ENCODE peak calls at places on chromosome 14, in four cellular contexts. A, Q, C and F are unnamed samples. For H3K9me3, the result is how much of the 10 kb centered on the place peaks cover.

GRCh38 chr14:49687942-49688700 is at the start of gene POLE2:
- DNase-seq in A (peak), C (peak), Q (peak), F (peak)

GRCh38 chr14:51228890-51229289 is 11.2 kb upstream of the TMX1 start:
- DNase-seq in C (no peak), Q (no peak), A (no peak), F (no peak)

GRCh38 chr14:37583358-37584210 is 11.5 kb downstream of the FOXA1 start:
- DNase-seq in A (no peak), Q (peak), C (peak), F (no peak)

GRCh38 chr14:103561381-103562134 is 899 bp downstream of the BAG5 start:
- DNase-seq in A (peak), Q (no peak), C (no peak), F (no peak)

GRCh38 chr14:54823757-54824549 is 78.7 kb downstream of the GCH1 start:
- DNase-seq in C (no peak), Q (no peak), A (no peak), F (no peak)

GRCh38 chr14:67950386-67950785 is 130.8 kb downstream of the RAD51B start:
- DNase-seq in A (no peak), Q (no peak), C (no peak), F (no peak)

GRCh38 chr14:103057028-103057371 is 349 bp downstream of the CDC42BPB start:
- DNase-seq in Q (peak), A (no peak), C (peak), F (peak)

GRCh38 chr14:101179691-101180211 is 276.2 kb upstream of the RTL1 start:
- DNase-seq in Q (no peak), C (no peak), A (no peak), F (no peak)

GRCh38 chr14:51889851-51890250 is 29.4 kb downstream of the GNG2 start:
- DNase-seq in Q (no peak), C (no peak), A (no peak), F (no peak)

GRCh38 chr14:56581041-56581727 is 1.6 kb downstream of the TMEM260 start:
- DNase-seq in C (no peak), A (no peak), Q (no peak), F (no peak)

GRCh38 chr14:101174980-101175606 is 271.6 kb upstream of the RTL1 start:
- DNase-seq in Q (no peak), C (no peak), A (no peak), F (no peak)

GRCh38 chr14:26917086-26917485 is 319.3 kb upstream of the NOVA1 start:
- DNase-seq in C (no peak), Q (no peak), A (peak), F (no peak)

GRCh38 chr14:35189422-35189821 is 67.1 kb downstream of the PRORP start:
- DNase-seq in C (no peak), A (no peak), Q (no peak), F (no peak)

GRCh38 chr14:104353921-104354701 is 215.7 kb downstream of the KIF26A start:
- DNase-seq in Q (peak), A (peak), C (no peak), F (peak)

GRCh38 chr14:105904379-105904778 is 378.0 kb downstream of the TMEM121 start:
- DNase-seq in A (no peak), C (no peak), Q (no peak), F (no peak)
- H3K9me3 ChIP-seq in A (under half), C (under half), Q (under half), F (under half)

GRCh38 chr14:70045715-70046535 is 142.8 kb downstream of the SLC8A3 start:
- DNase-seq in C (no peak), Q (peak), A (peak), F (peak)
- H3K4me3 ChIP-seq in C (no peak), Q (no peak), A (no peak), F (no peak)

DNA sequence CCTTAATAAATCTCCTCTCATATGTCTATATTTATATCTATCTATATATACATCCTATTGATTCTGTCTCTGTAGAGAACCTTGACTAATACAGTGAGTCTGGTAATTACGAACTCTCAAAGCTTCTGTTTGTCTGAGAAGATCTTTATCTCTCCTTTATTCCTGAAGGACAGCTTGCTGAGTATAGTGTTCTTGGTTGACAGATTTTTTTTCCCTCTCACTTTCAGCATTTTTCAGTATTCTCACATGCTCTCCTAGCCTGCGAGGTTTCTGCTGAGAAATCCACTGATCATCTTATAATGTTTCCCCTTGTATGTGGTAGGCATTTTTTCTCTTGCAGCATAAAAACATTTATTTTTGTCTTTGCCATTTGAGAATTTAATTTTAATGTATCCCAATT is 67.1 kb downstream of the GPHN start:
- DNase-seq in Q (no peak), A (no peak), C (no peak), F (no peak)
- H3K9me3 ChIP-seq in Q (under half), A (under half), C (under half), F (under half)

DNA sequence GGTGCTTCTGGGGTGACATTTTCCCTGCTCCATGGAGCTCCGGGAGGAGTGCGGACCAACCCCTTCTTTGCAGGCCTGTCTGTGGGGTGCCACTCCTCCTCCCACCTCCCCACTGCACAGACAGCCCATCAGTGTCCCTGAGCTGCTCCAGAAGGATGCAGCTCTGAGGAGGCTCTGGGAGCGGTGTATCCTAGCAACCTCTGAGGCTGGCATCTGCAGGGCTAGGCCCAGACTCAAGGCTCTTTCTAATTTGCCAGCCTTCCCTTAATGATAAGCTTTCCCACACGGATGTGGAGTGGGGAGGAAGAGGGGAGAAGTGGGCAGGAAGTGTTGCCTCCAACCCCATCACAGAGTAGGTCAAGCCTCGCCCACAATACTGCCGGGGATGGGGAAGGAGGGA is 59.7 kb downstream of the CALM1 start:
- DNase-seq in Q (no peak), C (no peak), A (no peak), F (no peak)
- H3K4me3 ChIP-seq in Q (no peak), C (no peak), A (no peak), F (no peak)

GRCh38 chr14:106613256-106613655 is 1086.9 kb downstream of the TMEM121 start:
- DNase-seq in A (no peak), Q (no peak), C (no peak), F (no peak)
- H3K9me3 ChIP-seq in A (under half), Q (under half), C (under half), F (under half)

GRCh38 chr14:64638625-64639024 is 65.6 kb upstream of the PLEKHG3 start:
- DNase-seq in A (no peak), Q (no peak), C (no peak), F (no peak)

GRCh38 chr14:64636980-64637429 is 67.2 kb upstream of the PLEKHG3 start:
- DNase-seq in Q (no peak), A (no peak), C (no peak), F (no peak)

GRCh38 chr14:64639340-64639821 is 64.8 kb upstream of the PLEKHG3 start:
- DNase-seq in C (no peak), Q (no peak), A (no peak), F (no peak)

GRCh38 chr14:64636208-64636979 is 67.8 kb upstream of the PLEKHG3 start:
- DNase-seq in C (peak), Q (peak), A (peak), F (peak)

DNA sequence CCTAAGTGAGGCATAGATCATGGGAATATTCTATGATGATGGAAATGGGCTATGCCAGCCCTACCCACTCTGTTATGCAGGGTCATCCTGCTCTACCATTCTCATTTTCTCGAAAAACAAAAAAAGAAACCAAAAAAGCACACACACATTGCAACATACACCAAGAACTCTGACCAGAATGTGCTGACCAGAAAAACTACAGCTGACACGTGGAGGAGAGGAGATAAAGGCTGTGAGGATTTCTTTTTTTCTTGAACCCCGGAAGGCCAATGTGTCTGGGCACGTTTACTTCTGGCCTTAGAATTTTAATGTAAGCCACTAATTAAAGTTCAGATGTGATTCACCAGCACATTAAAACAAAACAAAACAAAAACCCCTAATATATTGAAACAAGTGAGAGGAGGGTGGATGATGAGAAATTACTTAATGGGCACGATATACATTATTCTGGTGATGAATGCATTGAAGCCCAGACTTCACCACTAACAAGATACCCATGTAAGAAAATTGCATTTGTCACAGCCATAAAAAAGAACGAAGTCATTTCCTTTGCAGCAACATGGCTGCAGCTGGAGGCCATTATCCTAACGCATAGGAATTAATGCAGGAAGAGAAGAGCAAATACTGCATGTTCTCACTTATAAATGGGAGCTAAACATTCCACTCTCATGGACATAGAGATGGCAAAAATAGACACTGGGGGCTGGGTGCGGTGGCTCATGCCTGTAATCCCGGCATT is 66.3 kb upstream of the PLEKHG3 start:
- DNase-seq in A (no peak), C (no peak), Q (no peak), F (no peak)
- H3K4me3 ChIP-seq in A (no peak), C (no peak), Q (no peak), F (no peak)

GRCh38 chr14:45787167-45787566 is 534.2 kb upstream of the MIS18BP1 start:
- DNase-seq in C (no peak), Q (no peak), A (no peak), F (no peak)
- H3K9me3 ChIP-seq in C (under half), Q (under half), A (under half), F (under half)